ENCODE peak calls at places on chromosomes 2 and 18, in seven cellular contexts. One of them, this sample, is unnamed.

GRCh38 chr2:124983595-124983994 is 958.5 kb downstream of the CNTNAP5 start:
- DNase-seq in DND-41: no peak
- DNase-seq in BJ: peak
- DNase-seq in foreskin fibroblast: peak
- DNase-seq in GM20000: no peak
- DNase-seq in fibroblast of pulmonary artery: peak
- DNase-seq in cardiac muscle cell: no peak
- DNase-seq in this sample: no peak

GRCh38 chr2:182377467-182377866 is 49.4 kb downstream of the PDE1A start:
- DNase-seq in DND-41: no peak
- DNase-seq in BJ: no peak
- DNase-seq in fibroblast of pulmonary artery: no peak
- DNase-seq in GM20000: no peak
- DNase-seq in foreskin fibroblast: no peak
- DNase-seq in cardiac muscle cell: no peak
- DNase-seq in this sample: no peak

GRCh38 chr2:163395602-163396001 is 340.2 kb downstream of the FIGN start:
- DNase-seq in DND-41: no peak
- DNase-seq in foreskin fibroblast: no peak
- DNase-seq in fibroblast of pulmonary artery: no peak
- DNase-seq in BJ: no peak
- DNase-seq in GM20000: no peak
- DNase-seq in cardiac muscle cell: no peak
- DNase-seq in this sample: no peak

GRCh38 chr2:184554736-184555135 is 43.6 kb upstream of the ZNF804A start:
- DNase-seq in DND-41: no peak
- DNase-seq in GM20000: no peak
- DNase-seq in foreskin fibroblast: peak
- DNase-seq in cardiac muscle cell: no peak
- DNase-seq in BJ: peak
- DNase-seq in fibroblast of pulmonary artery: no peak
- DNase-seq in this sample: no peak

GRCh38 chr18:62325806-62326645 is 916 bp downstream of the TNFRSF11A start:
- DNase-seq in BJ: no peak
- DNase-seq in GM20000: peak
- DNase-seq in DND-41: no peak
- DNase-seq in cardiac muscle cell: peak
- DNase-seq in fibroblast of pulmonary artery: peak
- DNase-seq in foreskin fibroblast: peak
- DNase-seq in this sample: no peak

GRCh38 chr2:176151199-176152099 is at the start of gene HOXD4:
- DNase-seq in fibroblast of pulmonary artery: no peak
- DNase-seq in BJ: no peak
- DNase-seq in cardiac muscle cell: no peak
- DNase-seq in DND-41: no peak
- DNase-seq in GM20000: no peak
- DNase-seq in foreskin fibroblast: no peak
- DNase-seq in this sample: no peak

GRCh38 chr2:75047907-75048625 is 89.6 kb downstream of the POLE4 start:
- DNase-seq in DND-41: no peak
- DNase-seq in cardiac muscle cell: no peak
- DNase-seq in fibroblast of pulmonary artery: peak
- DNase-seq in BJ: no peak
- DNase-seq in foreskin fibroblast: peak
- DNase-seq in GM20000: no peak
- DNase-seq in this sample: no peak

GRCh38 chr2:187586091-187586632 is 31.9 kb upstream of the TFPI start:
- DNase-seq in foreskin fibroblast: peak
- DNase-seq in fibroblast of pulmonary artery: peak
- DNase-seq in cardiac muscle cell: no peak
- DNase-seq in GM20000: no peak
- DNase-seq in DND-41: no peak
- DNase-seq in BJ: no peak
- DNase-seq in this sample: no peak

GRCh38 chr2:101987832-101988231 is 3.9 kb upstream of the IL1R2 start:
- DNase-seq in fibroblast of pulmonary artery: no peak
- DNase-seq in GM20000: no peak
- DNase-seq in BJ: no peak
- DNase-seq in cardiac muscle cell: no peak
- DNase-seq in foreskin fibroblast: no peak
- DNase-seq in DND-41: no peak
- DNase-seq in this sample: no peak

GRCh38 chr18:3350566-3351527 is 88.9 kb downstream of the MYL12B start:
- DNase-seq in GM20000: no peak
- DNase-seq in cardiac muscle cell: no peak
- DNase-seq in foreskin fibroblast: no peak
- DNase-seq in fibroblast of pulmonary artery: peak
- DNase-seq in BJ: no peak
- DNase-seq in DND-41: no peak
- DNase-seq in this sample: no peak

GRCh38 chr2:106138904-106139574 is 55.1 kb downstream of the UXS1 start:
- DNase-seq in BJ: no peak
- DNase-seq in cardiac muscle cell: no peak
- DNase-seq in fibroblast of pulmonary artery: no peak
- DNase-seq in GM20000: no peak
- DNase-seq in foreskin fibroblast: no peak
- DNase-seq in DND-41: no peak
- DNase-seq in this sample: no peak

GRCh38 chr18:13464432-13465125 is 246.0 kb downstream of the LDLRAD4 start:
- DNase-seq in foreskin fibroblast: no peak
- DNase-seq in cardiac muscle cell: no peak
- DNase-seq in BJ: no peak
- DNase-seq in GM20000: peak
- DNase-seq in fibroblast of pulmonary artery: peak
- DNase-seq in DND-41: peak
- DNase-seq in this sample: no peak

GRCh38 chr18:63339920-63340484 is 20.4 kb upstream of the BCL2 start:
- DNase-seq in foreskin fibroblast: peak
- DNase-seq in cardiac muscle cell: peak
- DNase-seq in fibroblast of pulmonary artery: peak
- DNase-seq in GM20000: no peak
- DNase-seq in BJ: no peak
- DNase-seq in DND-41: peak
- DNase-seq in this sample: peak

GRCh38 chr2:25790074-25790473 is 88.2 kb downstream of the ASXL2 start:
- DNase-seq in GM20000: no peak
- DNase-seq in cardiac muscle cell: no peak
- DNase-seq in DND-41: no peak
- DNase-seq in foreskin fibroblast: no peak
- DNase-seq in BJ: no peak
- DNase-seq in fibroblast of pulmonary artery: no peak
- DNase-seq in this sample: no peak

GRCh38 chr2:42879913-42880737 is 87.7 kb upstream of the HAAO start:
- DNase-seq in fibroblast of pulmonary artery: peak
- DNase-seq in foreskin fibroblast: no peak
- DNase-seq in BJ: no peak
- DNase-seq in GM20000: no peak
- DNase-seq in DND-41: no peak
- DNase-seq in cardiac muscle cell: no peak
- DNase-seq in this sample: no peak

GRCh38 chr2:223873672-223874071 is 36.3 kb upstream of the AP1S3 start:
- DNase-seq in foreskin fibroblast: no peak
- DNase-seq in cardiac muscle cell: no peak
- DNase-seq in DND-41: no peak
- DNase-seq in GM20000: no peak
- DNase-seq in BJ: no peak
- DNase-seq in fibroblast of pulmonary artery: no peak
- DNase-seq in this sample: no peak
- TF ChIP-seq CTCF in foreskin fibroblast: no peak
- TF ChIP-seq CTCF in cardiac muscle cell: no peak
- TF ChIP-seq CTCF in DND-41: no peak
- TF ChIP-seq CTCF in GM20000: no peak
- TF ChIP-seq CTCF in BJ: no peak
- TF ChIP-seq CTCF in fibroblast of pulmonary artery: no peak
- TF ChIP-seq CTCF in this sample: no peak

GRCh38 chr2:135531231-135532197 is at the start of gene R3HDM1:
- DNase-seq in DND-41: peak
- DNase-seq in BJ: peak
- DNase-seq in cardiac muscle cell: peak
- DNase-seq in GM20000: peak
- DNase-seq in fibroblast of pulmonary artery: peak
- DNase-seq in foreskin fibroblast: peak
- DNase-seq in this sample: peak
- TF ChIP-seq CTCF in DND-41: peak
- TF ChIP-seq CTCF in BJ: no peak
- TF ChIP-seq CTCF in cardiac muscle cell: no peak
- TF ChIP-seq CTCF in GM20000: no peak
- TF ChIP-seq CTCF in fibroblast of pulmonary artery: no peak
- TF ChIP-seq CTCF in foreskin fibroblast: no peak
- TF ChIP-seq CTCF in this sample: peak

DNA sequence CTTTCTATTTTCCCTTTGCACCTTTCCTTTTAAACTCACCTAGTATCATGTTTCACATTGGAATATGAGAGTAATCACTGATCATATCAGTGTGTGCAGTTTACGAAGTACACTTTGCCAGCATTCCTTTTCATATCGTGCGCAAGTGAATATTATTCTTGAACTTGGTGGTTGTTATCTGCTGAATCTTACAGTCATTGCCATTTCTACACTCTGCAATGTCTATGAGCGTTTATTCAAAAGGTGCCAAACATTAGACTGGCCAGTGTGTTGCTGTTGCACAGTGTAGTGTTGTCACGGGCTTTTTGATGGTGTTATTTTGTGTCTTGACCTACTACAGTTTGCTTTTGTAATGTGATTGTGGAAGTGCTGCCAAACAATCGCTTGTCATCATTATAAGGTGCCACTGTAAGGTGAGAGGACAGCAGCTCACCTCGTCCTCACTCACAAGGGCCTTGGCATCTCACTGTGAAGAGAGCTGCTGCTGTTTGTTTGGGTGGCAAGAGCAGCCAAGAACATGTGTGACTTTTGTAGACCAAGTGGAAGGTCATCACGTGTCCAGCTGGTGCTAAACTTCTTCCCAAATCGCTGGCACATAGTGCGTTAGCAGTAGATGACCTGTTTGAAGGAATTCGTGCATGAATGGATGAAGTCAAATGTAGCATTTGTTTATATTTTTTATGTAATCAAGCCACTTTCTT is 113.3 kb downstream of the MYO1B start:
- DNase-seq in foreskin fibroblast: no peak
- DNase-seq in BJ: no peak
- DNase-seq in fibroblast of pulmonary artery: no peak
- DNase-seq in GM20000: no peak
- DNase-seq in DND-41: no peak
- DNase-seq in cardiac muscle cell: no peak
- DNase-seq in this sample: no peak
- TF ChIP-seq CTCF in foreskin fibroblast: no peak
- TF ChIP-seq CTCF in BJ: no peak
- TF ChIP-seq CTCF in fibroblast of pulmonary artery: no peak
- TF ChIP-seq CTCF in GM20000: no peak
- TF ChIP-seq CTCF in DND-41: no peak
- TF ChIP-seq CTCF in cardiac muscle cell: no peak
- TF ChIP-seq CTCF in this sample: no peak

DNA sequence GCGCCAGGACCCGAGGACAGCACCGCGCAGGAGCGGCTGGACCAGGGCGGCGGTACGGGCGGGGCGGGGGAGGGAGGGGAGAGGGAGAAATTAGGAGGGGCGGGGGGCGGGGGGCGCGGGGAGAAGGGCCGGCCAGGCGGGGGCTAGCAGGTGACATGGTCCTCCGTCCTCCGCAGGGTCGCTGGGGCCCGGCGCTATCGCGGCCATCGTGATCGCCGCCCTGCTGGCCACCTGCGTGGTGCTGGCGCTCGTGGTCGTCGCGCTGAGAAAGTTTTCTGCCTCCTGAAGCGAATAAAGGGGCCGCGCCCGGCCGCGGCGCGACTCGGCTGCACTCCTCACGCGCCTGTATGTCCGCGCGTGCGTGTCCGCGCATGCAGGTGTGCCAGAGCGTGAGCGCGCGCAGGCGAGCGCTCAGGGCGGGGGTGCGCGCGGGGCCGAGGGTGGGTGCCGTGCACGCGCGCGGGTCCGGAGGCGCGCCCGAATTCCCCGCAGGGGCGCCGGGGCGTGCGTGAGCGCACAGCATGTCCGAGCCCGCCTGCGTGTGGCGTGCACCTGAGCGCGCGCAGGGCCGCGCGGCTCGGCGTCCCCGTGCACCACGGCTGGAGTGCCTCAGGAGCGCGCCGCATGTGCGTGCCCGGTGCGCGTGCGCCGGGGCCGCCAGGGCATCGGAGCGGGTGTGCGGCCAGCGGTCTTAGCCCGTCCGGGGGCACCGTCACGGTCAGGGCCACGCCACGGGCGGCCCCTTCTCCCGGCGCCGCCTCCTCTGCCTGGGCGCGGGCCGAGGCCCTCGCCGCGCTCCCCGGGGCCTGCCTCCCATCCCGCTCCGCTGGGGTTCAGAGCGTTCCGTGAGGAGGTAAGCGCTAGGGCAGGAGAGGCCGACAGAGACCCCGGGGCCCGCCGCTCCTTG is 6.3 kb downstream of the SNORC start:
- DNase-seq in fibroblast of pulmonary artery: no peak
- DNase-seq in cardiac muscle cell: peak
- DNase-seq in BJ: no peak
- DNase-seq in GM20000: peak
- DNase-seq in DND-41: no peak
- DNase-seq in foreskin fibroblast: peak
- DNase-seq in this sample: no peak
- TF ChIP-seq CTCF in fibroblast of pulmonary artery: no peak
- TF ChIP-seq CTCF in cardiac muscle cell: no peak
- TF ChIP-seq CTCF in BJ: peak
- TF ChIP-seq CTCF in GM20000: peak
- TF ChIP-seq CTCF in DND-41: peak
- TF ChIP-seq CTCF in foreskin fibroblast: no peak
- TF ChIP-seq CTCF in this sample: peak

GRCh38 chr2:191889924-191890323 is 43.0 kb upstream of the CAVIN2 start:
- DNase-seq in foreskin fibroblast: no peak
- DNase-seq in GM20000: no peak
- DNase-seq in BJ: no peak
- DNase-seq in fibroblast of pulmonary artery: no peak
- DNase-seq in DND-41: no peak
- DNase-seq in cardiac muscle cell: no peak
- DNase-seq in this sample: no peak
- TF ChIP-seq CTCF in foreskin fibroblast: no peak
- TF ChIP-seq CTCF in GM20000: no peak
- TF ChIP-seq CTCF in BJ: no peak
- TF ChIP-seq CTCF in fibroblast of pulmonary artery: no peak
- TF ChIP-seq CTCF in DND-41: no peak
- TF ChIP-seq CTCF in cardiac muscle cell: no peak
- TF ChIP-seq CTCF in this sample: no peak

GRCh38 chr2:70556608-70557007 is 3.0 kb upstream of the TGFA start:
- DNase-seq in fibroblast of pulmonary artery: no peak
- DNase-seq in BJ: no peak
- DNase-seq in DND-41: no peak
- DNase-seq in GM20000: no peak
- DNase-seq in cardiac muscle cell: no peak
- DNase-seq in foreskin fibroblast: no peak
- DNase-seq in this sample: no peak

GRCh38 chr2:70552501-70553333 is 909 bp downstream of the TGFA start:
- DNase-seq in BJ: no peak
- DNase-seq in fibroblast of pulmonary artery: no peak
- DNase-seq in DND-41: peak
- DNase-seq in foreskin fibroblast: peak
- DNase-seq in GM20000: no peak
- DNase-seq in cardiac muscle cell: peak
- DNase-seq in this sample: no peak

GRCh38 chr2:70553334-70553583 is 367 bp downstream of the TGFA start:
- DNase-seq in DND-41: no peak
- DNase-seq in GM20000: no peak
- DNase-seq in fibroblast of pulmonary artery: no peak
- DNase-seq in foreskin fibroblast: no peak
- DNase-seq in cardiac muscle cell: no peak
- DNase-seq in BJ: no peak
- DNase-seq in this sample: no peak

GRCh38 chr2:70553584-70554337 is at the start of gene TGFA:
- DNase-seq in BJ: no peak
- DNase-seq in GM20000: peak
- DNase-seq in foreskin fibroblast: peak
- DNase-seq in fibroblast of pulmonary artery: peak
- DNase-seq in DND-41: peak
- DNase-seq in cardiac muscle cell: peak
- DNase-seq in this sample: peak

GRCh38 chr2:70554338-70554892 is 789 bp upstream of the TGFA start:
- DNase-seq in fibroblast of pulmonary artery: no peak
- DNase-seq in foreskin fibroblast: no peak
- DNase-seq in BJ: no peak
- DNase-seq in GM20000: no peak
- DNase-seq in DND-41: no peak
- DNase-seq in cardiac muscle cell: no peak
- DNase-seq in this sample: no peak
- TF ChIP-seq CTCF in fibroblast of pulmonary artery: no peak
- TF ChIP-seq CTCF in foreskin fibroblast: no peak
- TF ChIP-seq CTCF in BJ: no peak
- TF ChIP-seq CTCF in GM20000: no peak
- TF ChIP-seq CTCF in DND-41: no peak
- TF ChIP-seq CTCF in cardiac muscle cell: no peak
- TF ChIP-seq CTCF in this sample: no peak